ENCODE peak calls at places on chromosome 12, in six cellular contexts. One of them, this sample, is unnamed.

GRCh38 chr12:132199526-132200319 is 55.5 kb downstream of the NOC4L start:
- DNase-seq in WTC11: no peak
- DNase-seq in activated B cell treated with CpG ODN at 0.5 μM for 24 hours: no peak
- DNase-seq in Caco-2: no peak
- DNase-seq in effector memory CD8-positive, alpha-beta T cell: no peak
- DNase-seq in IMR-90: no peak
- DNase-seq in this sample: no peak

GRCh38 chr12:63917864-63918742 is 73.6 kb downstream of the SRGAP1 start:
- DNase-seq in WTC11: no peak
- DNase-seq in effector memory CD8-positive, alpha-beta T cell: no peak
- DNase-seq in activated B cell treated with CpG ODN at 0.5 μM for 24 hours: no peak
- DNase-seq in IMR-90: peak; percentile 96
- DNase-seq in Caco-2: peak; percentile 69
- DNase-seq in this sample: peak; percentile 99

GRCh38 chr12:51951199-51951842 is at the start of gene ACVR1B:
- DNase-seq in effector memory CD8-positive, alpha-beta T cell: peak; percentile 85
- DNase-seq in IMR-90: peak; percentile 90
- DNase-seq in Caco-2: peak; percentile 94
- DNase-seq in WTC11: peak; percentile 87
- DNase-seq in activated B cell treated with CpG ODN at 0.5 μM for 24 hours: peak; percentile 74
- DNase-seq in this sample: peak; percentile 93

GRCh38 chr12:20629414-20630156 is 65.5 kb upstream of the SLCO1C1 start:
- DNase-seq in IMR-90: peak; percentile 21
- DNase-seq in WTC11: no peak
- DNase-seq in Caco-2: peak; percentile 15
- DNase-seq in effector memory CD8-positive, alpha-beta T cell: no peak
- DNase-seq in activated B cell treated with CpG ODN at 0.5 μM for 24 hours: no peak
- DNase-seq in this sample: no peak

GRCh38 chr12:18382486-18382885 is 121.2 kb downstream of the PIK3C2G start:
- DNase-seq in WTC11: no peak
- DNase-seq in Caco-2: no peak
- DNase-seq in IMR-90: peak; percentile 49
- DNase-seq in activated B cell treated with CpG ODN at 0.5 μM for 24 hours: no peak
- DNase-seq in effector memory CD8-positive, alpha-beta T cell: no peak
- DNase-seq in this sample: peak; percentile 51

GRCh38 chr12:123442774-123443173 is 6.3 kb upstream of the RILPL2 start:
- DNase-seq in IMR-90: no peak
- DNase-seq in activated B cell treated with CpG ODN at 0.5 μM for 24 hours: no peak
- DNase-seq in Caco-2: no peak
- DNase-seq in effector memory CD8-positive, alpha-beta T cell: no peak
- DNase-seq in WTC11: no peak
- DNase-seq in this sample: no peak

GRCh38 chr12:108589028-108589839 is 8.7 kb downstream of the TMEM119 start:
- DNase-seq in WTC11: no peak
- DNase-seq in IMR-90: no peak
- DNase-seq in effector memory CD8-positive, alpha-beta T cell: no peak
- DNase-seq in Caco-2: no peak
- DNase-seq in activated B cell treated with CpG ODN at 0.5 μM for 24 hours: no peak
- DNase-seq in this sample: no peak

GRCh38 chr12:57046947-57047890 is 2.7 kb downstream of the MYO1A start:
- DNase-seq in Caco-2: no peak
- DNase-seq in effector memory CD8-positive, alpha-beta T cell: peak; percentile 25
- DNase-seq in activated B cell treated with CpG ODN at 0.5 μM for 24 hours: no peak
- DNase-seq in WTC11: no peak
- DNase-seq in IMR-90: no peak
- DNase-seq in this sample: no peak

GRCh38 chr12:106189341-106189740 is 50.6 kb upstream of the NUAK1 start:
- DNase-seq in WTC11: no peak
- DNase-seq in Caco-2: no peak
- DNase-seq in IMR-90: no peak
- DNase-seq in effector memory CD8-positive, alpha-beta T cell: no peak
- DNase-seq in activated B cell treated with CpG ODN at 0.5 μM for 24 hours: no peak
- DNase-seq in this sample: no peak

GRCh38 chr12:39372929-39373328 is 70.0 kb downstream of the KIF21A start:
- DNase-seq in activated B cell treated with CpG ODN at 0.5 μM for 24 hours: no peak
- DNase-seq in IMR-90: no peak
- DNase-seq in effector memory CD8-positive, alpha-beta T cell: peak; percentile 11
- DNase-seq in WTC11: no peak
- DNase-seq in Caco-2: no peak
- DNase-seq in this sample: peak; percentile 44

GRCh38 chr12:49019435-49020317 is 1.1 kb upstream of the PRKAG1 start:
- DNase-seq in Caco-2: peak; percentile 69
- DNase-seq in effector memory CD8-positive, alpha-beta T cell: no peak
- DNase-seq in activated B cell treated with CpG ODN at 0.5 μM for 24 hours: no peak
- DNase-seq in WTC11: peak; percentile 58
- DNase-seq in IMR-90: peak; percentile 23
- DNase-seq in this sample: peak; percentile 69

GRCh38 chr12:117897379-117898161 is 71.2 kb downstream of the KSR2 start:
- DNase-seq in WTC11: no peak
- DNase-seq in IMR-90: no peak
- DNase-seq in effector memory CD8-positive, alpha-beta T cell: no peak
- DNase-seq in activated B cell treated with CpG ODN at 0.5 μM for 24 hours: no peak
- DNase-seq in Caco-2: no peak
- DNase-seq in this sample: no peak

GRCh38 chr12:112518336-112518735 is 99.6 kb downstream of the PTPN11 start:
- DNase-seq in WTC11: no peak
- DNase-seq in Caco-2: no peak
- DNase-seq in effector memory CD8-positive, alpha-beta T cell: no peak
- DNase-seq in activated B cell treated with CpG ODN at 0.5 μM for 24 hours: no peak
- DNase-seq in IMR-90: no peak
- DNase-seq in this sample: no peak

GRCh38 chr12:2856901-2857495 is at the start of gene TEX52:
- DNase-seq in effector memory CD8-positive, alpha-beta T cell: no peak
- DNase-seq in activated B cell treated with CpG ODN at 0.5 μM for 24 hours: no peak
- DNase-seq in WTC11: peak; percentile 51
- DNase-seq in Caco-2: peak; percentile 88
- DNase-seq in IMR-90: no peak
- DNase-seq in this sample: no peak

GRCh38 chr12:124420972-124421674 is 126.2 kb downstream of the RFLNA start:
- DNase-seq in Caco-2: no peak
- DNase-seq in WTC11: no peak
- DNase-seq in IMR-90: no peak
- DNase-seq in effector memory CD8-positive, alpha-beta T cell: no peak
- DNase-seq in activated B cell treated with CpG ODN at 0.5 μM for 24 hours: no peak
- DNase-seq in this sample: no peak

GRCh38 chr12:45590646-45591045 is 138.9 kb upstream of the ARID2 start:
- DNase-seq in activated B cell treated with CpG ODN at 0.5 μM for 24 hours: no peak
- DNase-seq in IMR-90: no peak
- DNase-seq in WTC11: no peak
- DNase-seq in effector memory CD8-positive, alpha-beta T cell: no peak
- DNase-seq in Caco-2: no peak
- DNase-seq in this sample: no peak

GRCh38 chr12:52580496-52580895 is 6.9 kb upstream of the KRT74 start:
- DNase-seq in IMR-90: no peak
- DNase-seq in effector memory CD8-positive, alpha-beta T cell: no peak
- DNase-seq in Caco-2: no peak
- DNase-seq in activated B cell treated with CpG ODN at 0.5 μM for 24 hours: no peak
- DNase-seq in WTC11: no peak
- DNase-seq in this sample: no peak